ENCODE peak calls at places on chromosome 1, in five cellular contexts. One of them, this sample, is unnamed.

GRCh38 chr1:29516063-29516820 is 279.9 kb downstream of the PTPRU start:
- DNase-seq in activated T-cell treated with anti-CD3 and anti-CD28 coated beads, Interleukin-2, amount 50 U/mL, for 4 hours: no peak
- DNase-seq in lower lobe of right lung: no peak
- DNase-seq in T follicular helper cell: no peak
- DNase-seq in NCI-H510A: no peak
- DNase-seq in this sample: no peak

GRCh38 chr1:41528726-41529605 is 44.5 kb upstream of the EDN2 start:
- DNase-seq in activated T-cell treated with anti-CD3 and anti-CD28 coated beads, Interleukin-2, amount 50 U/mL, for 4 hours: no peak
- DNase-seq in lower lobe of right lung: no peak
- DNase-seq in T follicular helper cell: no peak
- DNase-seq in NCI-H510A: no peak
- DNase-seq in this sample: no peak

GRCh38 chr1:97986041-97987005 is 65.5 kb upstream of the DPYD start:
- DNase-seq in activated T-cell treated with anti-CD3 and anti-CD28 coated beads, Interleukin-2, amount 50 U/mL, for 4 hours: no peak
- DNase-seq in lower lobe of right lung: no peak
- DNase-seq in T follicular helper cell: no peak
- DNase-seq in NCI-H510A: no peak
- DNase-seq in this sample: no peak

GRCh38 chr1:247370786-247371732 is 39.4 kb upstream of the ZNF496 start:
- DNase-seq in activated T-cell treated with anti-CD3 and anti-CD28 coated beads, Interleukin-2, amount 50 U/mL, for 4 hours: no peak
- DNase-seq in lower lobe of right lung: no peak
- DNase-seq in T follicular helper cell: no peak
- DNase-seq in NCI-H510A: no peak
- DNase-seq in this sample: no peak

GRCh38 chr1:193767891-193768290 is 581.5 kb upstream of the B3GALT2 start:
- DNase-seq in activated T-cell treated with anti-CD3 and anti-CD28 coated beads, Interleukin-2, amount 50 U/mL, for 4 hours: no peak
- DNase-seq in lower lobe of right lung: no peak
- DNase-seq in T follicular helper cell: no peak
- DNase-seq in NCI-H510A: no peak
- DNase-seq in this sample: no peak

GRCh38 chr1:65658122-65658521 is 134.6 kb upstream of the PDE4B start:
- DNase-seq in activated T-cell treated with anti-CD3 and anti-CD28 coated beads, Interleukin-2, amount 50 U/mL, for 4 hours: no peak
- DNase-seq in lower lobe of right lung: no peak
- DNase-seq in T follicular helper cell: no peak
- DNase-seq in NCI-H510A: no peak
- DNase-seq in this sample: no peak

GRCh38 chr1:158333405-158334145 is 2.2 kb upstream of the CD1B start:
- DNase-seq in activated T-cell treated with anti-CD3 and anti-CD28 coated beads, Interleukin-2, amount 50 U/mL, for 4 hours: no peak
- DNase-seq in lower lobe of right lung: no peak
- DNase-seq in T follicular helper cell: no peak
- DNase-seq in NCI-H510A: no peak
- DNase-seq in this sample: no peak

GRCh38 chr1:216499581-216500272 is 76.5 kb upstream of the USH2A start:
- DNase-seq in activated T-cell treated with anti-CD3 and anti-CD28 coated beads, Interleukin-2, amount 50 U/mL, for 4 hours: no peak
- DNase-seq in lower lobe of right lung: no peak
- DNase-seq in T follicular helper cell: no peak
- DNase-seq in NCI-H510A: no peak
- DNase-seq in this sample: no peak